ENCODE peak calls at places on chromosome 20, in five cellular contexts. W, Q, D, T and Z are unnamed samples.

GRCh38 chr20:18007534-18008292 is 38.9 kb downstream of the MGME1 start:
- DNase-seq in W (no peak), Q (no peak), D (no peak), T (no peak), Z (no peak)

GRCh38 chr20:13831476-13831875 is 46.6 kb downstream of the NDUFAF5 start:
- DNase-seq in W (no peak), Q (no peak), D (no peak), T (no peak), Z (no peak)

GRCh38 chr20:48457261-48458002 is 370.4 kb downstream of the PREX1 start:
- DNase-seq in W (no peak), Q (no peak), D (no peak), T (no peak), Z (no peak)

GRCh38 chr20:25360631-25361286 is 29.9 kb downstream of the ABHD12 start:
- DNase-seq in W (no peak), Q (no peak), D (no peak), T (peak), Z (no peak)

GRCh38 chr20:32050851-32051556 is 1.0 kb upstream of the HCK start:
- DNase-seq in W (peak), Q (no peak), D (peak), T (no peak), Z (peak)

GRCh38 chr20:13022401-13023170 is 13.8 kb downstream of the SPTLC3 start:
- DNase-seq in W (no peak), Q (no peak), D (no peak), T (peak), Z (no peak)

GRCh38 chr20:47790032-47790965 is 5.0 kb upstream of the SULF2 start:
- DNase-seq in W (no peak), Q (no peak), D (no peak), T (peak), Z (no peak)

GRCh38 chr20:59170406-59171349 is 7.1 kb downstream of the ZNF831 start:
- DNase-seq in W (no peak), Q (no peak), D (no peak), T (no peak), Z (peak)

GRCh38 chr20:20488388-20488787 is 120.5 kb downstream of the INSM1 start:
- DNase-seq in W (no peak), Q (no peak), D (no peak), T (no peak), Z (no peak)

GRCh38 chr20:60202046-60202445 is 243.8 kb downstream of the CDH26 start:
- DNase-seq in W (no peak), Q (no peak), D (no peak), T (no peak), Z (no peak)

GRCh38 chr20:19427480-19427879 is 215.0 kb downstream of the SLC24A3 start:
- DNase-seq in W (no peak), Q (no peak), D (peak), T (no peak), Z (peak)

GRCh38 chr20:51310216-51310615 is 232.3 kb downstream of the NFATC2 start:
- DNase-seq in W (no peak), Q (no peak), D (no peak), T (peak), Z (no peak)

GRCh38 chr20:40865095-40865494 is 163.5 kb upstream of the TOP1 start:
- DNase-seq in W (no peak), Q (no peak), D (no peak), T (no peak), Z (no peak)

GRCh38 chr20:57389695-57390603 is 1.2 kb upstream of the RBM38 start:
- DNase-seq in W (peak), Q (peak), D (peak), T (no peak), Z (no peak)

GRCh38 chr20:24678351-24679106 is 209.1 kb downstream of the SYNDIG1 start:
- DNase-seq in W (no peak), Q (no peak), D (no peak), T (no peak), Z (peak)

GRCh38 chr20:910132-910839 is 5.8 kb downstream of the ANGPT4 start:
- DNase-seq in W (no peak), Q (no peak), D (no peak), T (no peak), Z (no peak)

GRCh38 chr20:909641-910040 is 6.5 kb downstream of the ANGPT4 start:
- DNase-seq in W (no peak), Q (no peak), D (no peak), T (no peak), Z (no peak)

GRCh38 chr20:913306-913849 is 2.8 kb downstream of the ANGPT4 start:
- DNase-seq in W (no peak), Q (no peak), D (no peak), T (no peak), Z (peak)

GRCh38 chr20:911882-912600 is 4.1 kb downstream of the ANGPT4 start:
- DNase-seq in W (peak), Q (no peak), D (peak), T (no peak), Z (no peak)

GRCh38 chr20:910840-911770 is 5.0 kb downstream of the ANGPT4 start:
- DNase-seq in W (no peak), Q (no peak), D (no peak), T (no peak), Z (no peak)
- H2BK12ac ChIP-seq in W (no peak), Q (no peak), D (no peak), T (no peak), Z (no peak)

GRCh38 chr20:63272105-63273078 is at the start of gene ARFGAP1:
- DNase-seq in W (peak), Q (peak), D (peak), T (peak), Z (peak)

GRCh38 chr20:63273180-63273579 is 567 bp downstream of the ARFGAP1 start:
- DNase-seq in W (no peak), Q (no peak), D (no peak), T (no peak), Z (no peak)

GRCh38 chr20:63273635-63274380 is 1.2 kb downstream of the ARFGAP1 start:
- DNase-seq in W (no peak), Q (no peak), D (no peak), T (peak), Z (peak)

GRCh38 chr20:63275825-63276224 is 3.2 kb downstream of the ARFGAP1 start:
- DNase-seq in W (no peak), Q (no peak), D (no peak), T (no peak), Z (no peak)

DNA sequence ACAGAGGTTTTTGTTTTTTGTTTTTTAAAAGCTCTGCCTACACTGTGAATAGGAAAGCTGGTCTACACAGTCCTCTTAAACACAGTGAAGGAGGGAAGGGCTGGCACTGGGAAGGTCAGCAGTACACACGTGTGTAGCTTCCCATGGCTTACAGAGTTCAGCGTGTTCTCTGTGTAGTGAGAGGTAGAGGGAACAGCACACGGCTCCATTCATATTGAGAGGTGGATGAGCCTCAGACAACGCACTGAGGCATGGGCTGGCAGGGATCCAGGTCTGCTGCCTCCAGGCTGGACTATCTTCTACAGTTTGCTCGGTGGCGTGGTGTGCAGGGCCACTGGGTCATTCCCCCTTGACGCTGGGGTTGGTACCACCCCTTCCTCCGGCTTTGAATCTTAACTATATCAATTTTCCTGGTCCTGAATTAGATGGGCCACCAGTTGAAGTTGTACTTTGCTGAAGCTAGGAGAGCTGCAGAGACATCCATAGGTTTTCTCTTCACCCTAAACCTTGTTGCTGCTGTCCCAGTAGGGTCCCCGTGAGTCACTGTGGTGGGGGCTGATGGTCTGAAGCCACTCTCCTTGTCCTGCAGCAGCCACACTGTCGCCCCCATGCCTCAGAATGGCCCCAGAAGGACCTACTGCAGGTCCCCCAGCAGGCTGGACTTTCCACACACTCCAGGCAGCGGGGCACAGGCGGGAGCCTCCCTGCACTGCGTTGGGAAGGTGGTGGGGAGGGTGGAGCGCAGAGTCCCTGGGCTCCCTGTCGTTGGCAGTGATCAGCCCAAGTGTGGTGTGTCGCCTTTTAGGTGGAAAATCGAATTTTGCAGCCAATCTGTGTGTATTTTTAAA is 2.0 kb downstream of the ARFGAP1 start:
- DNase-seq in W (no peak), Q (no peak), D (no peak), T (no peak), Z (no peak)
- H2BK12ac ChIP-seq in W (no peak), Q (no peak), D (no peak), T (no peak), Z (no peak)

GRCh38 chr20:10802201-10802600 is 128.4 kb upstream of the JAG1 start:
- DNase-seq in W (no peak), Q (no peak), D (no peak), T (peak), Z (no peak)

GRCh38 chr20:10807013-10807412 is 133.2 kb upstream of the JAG1 start:
- DNase-seq in W (no peak), Q (no peak), D (no peak), T (no peak), Z (no peak)

GRCh38 chr20:10800288-10800687 is 126.5 kb upstream of the JAG1 start:
- DNase-seq in W (no peak), Q (no peak), D (no peak), T (peak), Z (no peak)

GRCh38 chr20:10806539-10806938 is 132.7 kb upstream of the JAG1 start:
- DNase-seq in W (no peak), Q (no peak), D (no peak), T (no peak), Z (no peak)

DNA sequence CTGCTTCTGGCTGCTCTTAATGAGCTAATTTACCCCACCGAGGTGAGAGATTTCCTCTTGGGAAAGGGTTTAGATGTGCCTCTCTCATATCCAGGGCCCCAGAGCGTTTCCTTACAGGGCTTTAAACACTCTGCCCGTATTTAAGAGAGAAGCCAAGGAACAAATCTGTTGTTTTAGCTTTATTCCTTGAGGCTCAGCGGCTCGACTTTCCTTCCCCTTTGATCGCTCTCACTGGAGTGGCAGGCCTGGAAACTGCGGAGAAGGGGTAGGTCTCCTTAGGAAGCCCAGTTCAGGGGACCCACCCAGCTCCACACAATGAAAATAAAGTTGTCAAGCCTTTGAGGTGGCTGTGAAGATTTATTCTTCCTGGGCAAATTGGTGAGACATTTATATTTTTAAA is 132.0 kb upstream of the JAG1 start:
- DNase-seq in W (no peak), Q (no peak), D (no peak), T (no peak), Z (no peak)
- H2BK12ac ChIP-seq in W (no peak), Q (no peak), D (no peak), T (no peak), Z (no peak)

GRCh38 chr20:5596401-5597193 is 153.6 kb upstream of the SHLD1 start:
- DNase-seq in W (no peak), Q (no peak), D (no peak), T (no peak), Z (peak)
- H2BK12ac ChIP-seq in W (no peak), Q (no peak), D (no peak), T (no peak), Z (no peak)

GRCh38 chr20:7702141-7702540 is 238.1 kb downstream of the HAO1 start:
- DNase-seq in W (no peak), Q (no peak), D (no peak), T (no peak), Z (no peak)
- H2BK12ac ChIP-seq in W (no peak), Q (no peak), D (no peak), T (no peak), Z (no peak)

GRCh38 chr20:50250748-50251382 is 60.2 kb downstream of the CEBPB start:
- DNase-seq in W (no peak), Q (no peak), D (no peak), T (no peak), Z (no peak)
- H2BK12ac ChIP-seq in W (no peak), Q (no peak), D (no peak), T (peak), Z (peak)